ENCODE peak calls at places on chromosomes 4 and X, in four cellular contexts. V is PC-3, U is pancreas, M is adrenal gland. W is an unnamed sample.

GRCh38 chrX:128518508-128518907 is 466.3 kb upstream of the ACTRT1 start:
- DNase-seq in U (no peak), V (peak; percentile 41), M (no peak), W (no peak)

GRCh38 chr4:183618681-183619080 is 40.3 kb downstream of the RWDD4 start:
- DNase-seq in U (peak; percentile 30), V (no peak), M (peak; percentile 31), W (no peak)

GRCh38 chr4:2944882-2945526 is 18.2 kb downstream of the NOP14 start:
- DNase-seq in U (peak; percentile 8), M (no peak), V (no peak), W (peak; percentile 63)

GRCh38 chrX:41314204-41314603 is 19.8 kb upstream of the DDX3X start:
- DNase-seq in M (no peak), U (no peak), V (no peak), W (no peak)

GRCh38 chrX:629230-630006 is 1.2 kb upstream of the SHOX start:
- DNase-seq in U (no peak), M (no peak), V (no peak), W (no peak)

GRCh38 chr4:95985791-95986190 is 145.9 kb downstream of the PDHA2 start:
- DNase-seq in U (no peak), M (no peak), V (no peak), W (no peak)

GRCh38 chrX:72309297-72310071 is 3.8 kb upstream of the CITED1 start:
- DNase-seq in M (no peak), V (no peak), U (no peak), W (no peak)

GRCh38 chr4:179695175-179695574 is 2252.9 kb upstream of the AGA start:
- DNase-seq in M (no peak), U (no peak), V (peak; percentile 66), W (no peak)

GRCh38 chr4:180060159-180060889 is 2182.9 kb upstream of the TENM3 start:
- DNase-seq in U (no peak), V (peak; percentile 9), M (no peak), W (no peak)

GRCh38 chrX:46257451-46257879 is 287.8 kb downstream of the ZNF674 start:
- DNase-seq in M (no peak), V (peak; percentile 69), U (no peak), W (no peak)

GRCh38 chr4:8394125-8394524 is 46.4 kb downstream of the ACOX3 start:
- DNase-seq in U (no peak), M (peak; percentile 82), V (no peak), W (no peak)

GRCh38 chrX:5730561-5730960 is 498.1 kb downstream of the NLGN4X start:
- DNase-seq in V (no peak), M (no peak), U (no peak), W (no peak)

GRCh38 chr4:160562661-160563060 is 1459.8 kb downstream of the RAPGEF2 start:
- DNase-seq in U (no peak), V (no peak), M (no peak), W (no peak)

GRCh38 chr4:122958505-122958904 is 36.1 kb upstream of the NUDT6 start:
- DNase-seq in M (no peak), V (no peak), U (no peak), W (no peak)

GRCh38 chrX:145506225-145506624 is 258.9 kb downstream of the SPANXN1 start:
- DNase-seq in U (no peak), M (no peak), V (peak; percentile 41), W (no peak)

GRCh38 chrX:145502670-145503069 is 255.4 kb downstream of the SPANXN1 start:
- DNase-seq in V (no peak), M (no peak), U (no peak), W (no peak)
- H3K9me3 ChIP-seq in V (no peaks in the 10 kb centered on the region), M (no peaks in the 10 kb centered on the region), U (no peaks in the 10 kb centered on the region), W (no peaks in the 10 kb centered on the region)

DNA sequence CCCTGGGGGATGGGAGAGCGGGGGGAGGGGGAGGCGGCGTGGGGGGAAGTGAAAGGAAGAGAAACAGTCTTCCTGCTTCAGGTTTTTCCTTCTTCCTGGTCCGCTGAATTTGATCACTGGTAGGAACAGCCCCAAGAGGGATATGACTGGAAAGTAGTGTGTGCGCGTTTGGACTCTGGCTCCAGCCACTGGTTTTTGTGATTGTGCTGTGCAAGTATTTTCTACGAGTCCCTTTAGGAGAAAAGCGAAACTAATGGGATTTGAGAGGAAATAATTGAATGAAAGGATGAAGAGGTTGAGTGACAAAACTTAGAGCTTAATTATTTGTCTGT is 836 bp downstream of the PRRG1 start:
- DNase-seq in U (peak; percentile 10), V (peak; percentile 39), M (no peak), W (no peak)
- H3K4me3 ChIP-seq in U (peak overlapping the region; percentile 49), V (peak overlapping the region; percentile 98), M (peak overlapping the region; percentile 73), W (peak overlapping the region; percentile 51)

DNA sequence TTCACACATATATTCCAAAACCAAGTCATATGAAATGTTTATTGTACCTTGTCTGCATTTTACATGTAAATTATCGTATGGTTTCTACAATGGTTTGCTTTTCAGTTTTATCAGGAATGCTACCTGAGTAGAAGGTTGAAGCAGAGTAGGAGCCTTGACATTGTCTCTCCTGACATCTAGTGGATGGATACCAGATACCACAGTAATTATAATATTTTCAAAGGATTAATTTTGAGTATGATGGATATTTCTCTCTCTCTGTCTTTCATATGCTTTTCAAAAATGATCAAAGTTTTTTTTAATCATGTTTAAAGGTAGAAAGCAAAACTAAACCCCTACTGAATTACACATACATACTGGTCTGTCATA is 109.4 kb upstream of the KLHL13 start:
- DNase-seq in V (peak; percentile 45), U (no peak), M (no peak), W (no peak)
- TF ChIP-seq CTCF in V (peak; percentile 74), U (peak; percentile 21), M (peak; percentile 20), W (peak; percentile 25)

DNA sequence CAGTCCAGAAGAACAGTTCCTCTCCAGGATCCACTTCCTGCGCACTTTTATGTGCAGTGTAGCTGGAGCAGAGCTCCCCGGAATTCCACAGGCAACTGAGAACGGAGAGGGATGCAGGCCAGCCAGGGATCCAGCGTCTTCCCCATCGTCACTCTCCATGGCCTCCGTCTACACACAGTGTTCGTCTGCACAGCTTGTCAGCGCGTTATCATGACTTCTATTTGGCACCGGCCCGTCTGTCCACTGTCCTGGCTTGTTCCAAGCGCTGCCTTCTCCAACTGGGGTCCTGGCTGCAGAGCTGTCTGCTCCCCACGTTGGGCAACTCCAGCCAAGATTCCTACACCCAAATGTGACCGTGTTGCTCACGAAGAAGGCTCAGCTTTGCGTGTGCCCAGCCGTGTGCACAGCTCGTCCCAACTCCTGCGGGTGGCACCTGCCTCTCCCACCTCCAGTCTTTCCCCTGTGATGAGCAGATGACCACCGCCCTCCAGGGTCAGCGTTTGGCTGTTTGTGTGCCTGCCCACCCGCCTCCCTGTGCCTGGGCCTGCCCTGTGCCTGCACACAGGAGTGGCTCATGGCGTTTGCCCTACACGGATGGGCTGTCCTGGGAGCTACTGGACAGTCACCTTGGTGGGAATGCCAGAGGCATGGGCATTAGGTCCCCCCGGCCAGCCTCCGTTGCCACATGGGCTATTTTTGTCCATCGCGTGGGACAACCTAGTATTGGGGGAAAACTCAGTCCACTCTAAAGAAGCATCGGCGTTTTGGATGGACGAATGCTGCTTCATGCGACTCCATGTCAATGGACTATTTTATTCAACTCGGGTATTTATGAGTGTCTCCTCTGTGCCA is 2.2 kb upstream of the CTBP1 start:
- DNase-seq in V (no peak), U (peak; percentile 24), M (no peak), W (peak; percentile 71)
- H3K9me3 ChIP-seq in V (no peaks in the 10 kb centered on the region), U (no peaks in the 10 kb centered on the region), M (no peaks in the 10 kb centered on the region), W (peaks cover 13% of the 10 kb centered on the region)

DNA sequence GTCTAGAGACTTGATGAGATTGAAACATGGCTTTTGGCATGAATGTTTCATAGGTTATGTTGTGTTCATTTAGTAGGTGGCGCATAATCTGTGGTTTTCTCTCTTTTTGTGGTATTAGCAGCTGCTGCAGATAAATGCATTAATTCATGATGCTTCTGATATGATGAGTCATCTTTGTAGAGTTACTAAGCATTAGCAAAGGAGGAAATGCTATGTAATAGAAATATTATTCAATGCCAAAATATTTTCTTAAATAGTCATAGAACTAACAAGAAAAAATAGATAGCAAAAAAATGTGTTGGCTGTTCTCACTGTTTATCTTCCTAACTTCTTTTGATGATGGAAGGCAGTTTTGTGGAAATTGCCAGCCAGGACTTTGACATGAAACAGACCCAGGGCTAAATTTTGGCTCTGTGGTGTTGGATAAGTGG is 3.6 kb downstream of the ZXDB start:
- DNase-seq in V (peak; percentile 84), M (no peak), U (no peak), W (no peak)
- H3K4me3 ChIP-seq in V (peak overlapping the region; percentile 69), M (no peak overlapping the region), U (no peak overlapping the region), W (no peak overlapping the region)

DNA sequence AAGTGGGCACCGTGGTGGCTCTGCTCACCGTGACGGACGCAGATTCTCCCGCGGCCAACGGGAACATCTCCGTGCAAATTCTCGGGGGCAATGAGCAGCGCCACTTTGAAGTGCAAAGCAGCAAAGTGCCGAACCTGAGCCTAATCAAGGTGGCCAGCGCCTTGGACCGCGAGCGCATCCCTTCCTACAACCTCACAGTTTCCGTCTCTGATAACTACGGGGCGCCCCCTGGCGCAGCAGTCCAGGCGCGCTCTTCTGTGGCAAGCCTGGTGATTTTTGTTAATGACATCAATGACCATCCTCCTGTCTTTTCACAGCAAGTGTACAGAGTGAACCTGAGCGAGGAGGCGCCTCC is 2.7 kb downstream of the FAT4 start:
- DNase-seq in U (peak; percentile 25), V (no peak), M (peak; percentile 31), W (peak; percentile 36)
- TF ChIP-seq CTCF in U (no peak), V (no peak), M (peak; percentile 19), W (peak; percentile 16)

DNA sequence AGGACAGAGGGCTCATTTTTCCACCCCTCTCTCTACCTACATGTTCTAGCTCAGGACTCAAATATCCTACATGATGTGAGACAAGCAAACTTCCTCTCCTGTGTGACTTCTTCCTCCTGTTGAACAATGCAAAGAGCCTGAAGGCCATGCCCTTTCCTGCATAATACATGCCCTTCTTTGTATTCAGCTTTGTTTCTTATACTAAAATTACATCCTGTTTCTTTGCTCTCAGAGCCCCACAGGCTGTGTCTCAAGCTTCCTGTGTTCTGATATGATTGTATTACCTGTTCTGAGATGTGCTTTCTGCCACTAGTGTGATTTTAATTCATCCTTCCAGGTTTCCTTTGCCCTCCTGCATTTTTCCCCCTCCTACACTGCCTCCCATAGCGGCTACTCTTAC is 166.4 kb upstream of the AFF2 start:
- DNase-seq in U (no peak), M (no peak), V (no peak), W (no peak)
- H3K9me3 ChIP-seq in U (no peaks in the 10 kb centered on the region), M (no peaks in the 10 kb centered on the region), V (no peaks in the 10 kb centered on the region), W (no peaks in the 10 kb centered on the region)

GRCh38 chr4:109916003-109916399 is 3.3 kb downstream of the EGF start:
- DNase-seq in V (no peak), M (no peak), U (no peak), W (no peak)

GRCh38 chr4:109915385-109916002 is 2.8 kb downstream of the EGF start:
- DNase-seq in U (no peak), V (no peak), M (no peak), W (no peak)

GRCh38 chr4:109912706-109913621 is at the start of gene EGF:
- DNase-seq in M (no peak), V (peak; percentile 71), U (no peak), W (no peak)

GRCh38 chr4:109913842-109914241 is 1.2 kb downstream of the EGF start:
- DNase-seq in U (no peak), V (no peak), M (no peak), W (no peak)

GRCh38 chr4:109914356-109914755 is 1.7 kb downstream of the EGF start:
- DNase-seq in V (no peak), M (no peak), U (no peak), W (no peak)
- H3K4me3 ChIP-seq in V (peak overlapping the region; percentile 80), M (no peak overlapping the region), U (peak overlapping the region; percentile 51), W (no peak overlapping the region)

DNA sequence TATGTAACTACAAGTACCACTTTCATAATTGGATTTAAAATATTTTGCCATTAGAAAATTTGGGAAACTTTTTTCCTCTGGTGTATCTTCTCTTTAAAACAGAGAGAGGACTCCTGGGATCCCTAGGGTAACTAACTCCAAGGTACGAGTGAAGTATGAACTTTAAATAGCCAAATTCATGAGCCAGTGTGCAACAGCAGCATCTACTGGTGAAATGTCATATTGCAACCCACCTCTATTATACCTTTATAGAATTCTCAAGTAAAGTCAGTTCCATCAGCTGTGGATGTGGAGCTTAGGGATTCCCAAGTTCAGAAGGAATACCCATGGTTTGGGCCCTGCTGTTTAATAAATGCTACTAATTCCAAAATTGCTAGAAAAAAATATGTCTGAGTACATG is 282.7 kb upstream of the TAPT1 start:
- DNase-seq in U (no peak), M (no peak), V (peak; percentile 42), W (no peak)
- TF ChIP-seq CTCF in U (no peak), M (no peak), V (peak; percentile 60), W (no peak)